ENCODE peak calls at places on chromosomes 2 and 18, in four cellular contexts. One of them, this sample, is unnamed.

GRCh38 chr18:74895686-74896085 is 298.0 kb downstream of the ZNF407 start:
- DNase-seq in K562: no peak
- DNase-seq in A549: no peak
- DNase-seq in endothelial cell of umbilical vein: peak
- DNase-seq in this sample: no peak

GRCh38 chr18:8257851-8258434 is 351.3 kb upstream of the RAB12 start:
- DNase-seq in K562: no peak
- DNase-seq in A549: no peak
- DNase-seq in endothelial cell of umbilical vein: no peak
- DNase-seq in this sample: no peak

GRCh38 chr2:176072951-176073904 is 10.5 kb downstream of the EVX2 start:
- DNase-seq in K562: no peak
- DNase-seq in A549: no peak
- DNase-seq in endothelial cell of umbilical vein: no peak
- DNase-seq in this sample: no peak

GRCh38 chr18:11761553-11761952 is 72.5 kb downstream of the GNAL start:
- DNase-seq in K562: no peak
- DNase-seq in A549: peak
- DNase-seq in endothelial cell of umbilical vein: no peak
- DNase-seq in this sample: no peak

GRCh38 chr2:200618590-200619021 is 32.8 kb downstream of the AOX1 start:
- DNase-seq in K562: peak
- DNase-seq in A549: peak
- DNase-seq in endothelial cell of umbilical vein: no peak
- DNase-seq in this sample: no peak

GRCh38 chr2:172655091-172655837 is 80.4 kb upstream of the RAPGEF4 start:
- DNase-seq in K562: no peak
- DNase-seq in A549: no peak
- DNase-seq in endothelial cell of umbilical vein: peak
- DNase-seq in this sample: no peak

GRCh38 chr2:64586883-64587481 is 62.9 kb downstream of the AFTPH start:
- DNase-seq in K562: peak
- DNase-seq in A549: peak
- DNase-seq in endothelial cell of umbilical vein: peak
- DNase-seq in this sample: no peak

GRCh38 chr2:73043978-73044832 is 27.3 kb downstream of the SFXN5 start:
- DNase-seq in K562: no peak
- DNase-seq in A549: no peak
- DNase-seq in endothelial cell of umbilical vein: no peak
- DNase-seq in this sample: no peak

GRCh38 chr2:121338281-121338680 is 53.3 kb upstream of the TFCP2L1 start:
- DNase-seq in K562: no peak
- DNase-seq in A549: no peak
- DNase-seq in endothelial cell of umbilical vein: no peak
- DNase-seq in this sample: peak

GRCh38 chr2:236775521-236775920 is 205.9 kb downstream of the ACKR3 start:
- DNase-seq in K562: no peak
- DNase-seq in A549: no peak
- DNase-seq in endothelial cell of umbilical vein: no peak
- DNase-seq in this sample: no peak

GRCh38 chr2:222423632-222424280 is 587 bp upstream of the SGPP2 start:
- DNase-seq in K562: no peak
- DNase-seq in A549: no peak
- DNase-seq in endothelial cell of umbilical vein: no peak
- DNase-seq in this sample: no peak

GRCh38 chr2:28661589-28662001 is 90.0 kb upstream of the PPP1CB start:
- DNase-seq in K562: no peak
- DNase-seq in A549: peak
- DNase-seq in endothelial cell of umbilical vein: peak
- DNase-seq in this sample: no peak

GRCh38 chr2:60867007-60867406 is 14.4 kb upstream of the REL start:
- DNase-seq in K562: no peak
- DNase-seq in A549: no peak
- DNase-seq in endothelial cell of umbilical vein: no peak
- DNase-seq in this sample: no peak

GRCh38 chr2:177242136-177242987 is 22.2 kb downstream of the NFE2L2 start:
- DNase-seq in K562: peak
- DNase-seq in A549: peak
- DNase-seq in endothelial cell of umbilical vein: peak
- DNase-seq in this sample: no peak

GRCh38 chr2:79040967-79041582 is 15.6 kb downstream of the REG3G start:
- DNase-seq in K562: peak
- DNase-seq in A549: peak
- DNase-seq in endothelial cell of umbilical vein: no peak
- DNase-seq in this sample: no peak

GRCh38 chr2:101223814-101224231 is 28.9 kb upstream of the CNOT11 start:
- DNase-seq in K562: no peak
- DNase-seq in A549: no peak
- DNase-seq in endothelial cell of umbilical vein: no peak
- DNase-seq in this sample: no peak

GRCh38 chr2:66851449-66851872 is 416.5 kb downstream of the MEIS1 start:
- DNase-seq in K562: no peak
- DNase-seq in A549: peak
- DNase-seq in endothelial cell of umbilical vein: no peak
- DNase-seq in this sample: no peak

GRCh38 chr18:57776767-57777166 is 26.3 kb downstream of the ATP8B1 start:
- DNase-seq in K562: peak
- DNase-seq in A549: no peak
- DNase-seq in endothelial cell of umbilical vein: no peak
- DNase-seq in this sample: no peak

GRCh38 chr2:188248513-188248912 is 43.2 kb upstream of the GULP1 start:
- DNase-seq in K562: no peak
- DNase-seq in A549: no peak
- DNase-seq in endothelial cell of umbilical vein: no peak
- DNase-seq in this sample: no peak

GRCh38 chr2:178208817-178209216 is 14.5 kb downstream of the OSBPL6 start:
- DNase-seq in K562: no peak
- DNase-seq in A549: peak
- DNase-seq in endothelial cell of umbilical vein: no peak
- DNase-seq in this sample: no peak

GRCh38 chr2:60629801-60630385 is 76.4 kb upstream of the BCL11A start:
- DNase-seq in K562: no peak
- DNase-seq in A549: no peak
- DNase-seq in endothelial cell of umbilical vein: no peak
- DNase-seq in this sample: no peak

GRCh38 chr2:226115102-226115831 is 684.4 kb downstream of the IRS1 start:
- DNase-seq in K562: no peak
- DNase-seq in A549: peak
- DNase-seq in endothelial cell of umbilical vein: peak
- DNase-seq in this sample: no peak

GRCh38 chr2:135994281-135994680 is 8.9 kb upstream of the DARS1 start:
- DNase-seq in K562: no peak
- DNase-seq in A549: no peak
- DNase-seq in endothelial cell of umbilical vein: no peak
- DNase-seq in this sample: no peak

GRCh38 chr2:205685314-205686230 is 3.3 kb downstream of the NRP2 start:
- DNase-seq in K562: no peak
- DNase-seq in A549: peak
- DNase-seq in endothelial cell of umbilical vein: peak
- DNase-seq in this sample: peak

GRCh38 chr2:219106251-219106650 is 45.5 kb upstream of the IHH start:
- DNase-seq in K562: no peak
- DNase-seq in A549: no peak
- DNase-seq in endothelial cell of umbilical vein: no peak
- DNase-seq in this sample: no peak

GRCh38 chr2:219099319-219099718 is 38.6 kb upstream of the IHH start:
- DNase-seq in K562: no peak
- DNase-seq in A549: no peak
- DNase-seq in endothelial cell of umbilical vein: no peak
- DNase-seq in this sample: no peak

GRCh38 chr2:219109468-219109867 is 48.7 kb upstream of the IHH start:
- DNase-seq in K562: no peak
- DNase-seq in A549: no peak
- DNase-seq in endothelial cell of umbilical vein: no peak
- DNase-seq in this sample: peak

GRCh38 chr2:219107837-219108236 is 47.1 kb upstream of the IHH start:
- DNase-seq in K562: no peak
- DNase-seq in A549: no peak
- DNase-seq in endothelial cell of umbilical vein: no peak
- DNase-seq in this sample: no peak

GRCh38 chr2:219104107-219105050 is 43.7 kb upstream of the IHH start:
- DNase-seq in K562: peak
- DNase-seq in A549: peak
- DNase-seq in endothelial cell of umbilical vein: peak
- DNase-seq in this sample: peak
- TF ChIP-seq JUN in K562: no peak
- TF ChIP-seq JUN in A549: no peak
- TF ChIP-seq JUN in endothelial cell of umbilical vein: no peak
- TF ChIP-seq JUN in this sample: no peak

GRCh38 chr2:24225883-24226282 is 51.0 kb downstream of the FAM228A start:
- DNase-seq in K562: no peak
- DNase-seq in A549: no peak
- DNase-seq in endothelial cell of umbilical vein: no peak
- DNase-seq in this sample: no peak

GRCh38 chr2:24231461-24231881 is 56.6 kb downstream of the FAM228A start:
- DNase-seq in K562: no peak
- DNase-seq in A549: no peak
- DNase-seq in endothelial cell of umbilical vein: no peak
- DNase-seq in this sample: no peak

GRCh38 chr2:24222946-24223345 is 48.1 kb downstream of the FAM228A start:
- DNase-seq in K562: no peak
- DNase-seq in A549: no peak
- DNase-seq in endothelial cell of umbilical vein: no peak
- DNase-seq in this sample: no peak

GRCh38 chr2:24233321-24233720 is 58.5 kb downstream of the FAM228A start:
- DNase-seq in K562: no peak
- DNase-seq in A549: no peak
- DNase-seq in endothelial cell of umbilical vein: no peak
- DNase-seq in this sample: no peak

GRCh38 chr2:24228470-24228869 is 53.6 kb downstream of the FAM228A start:
- DNase-seq in K562: no peak
- DNase-seq in A549: peak
- DNase-seq in endothelial cell of umbilical vein: peak
- DNase-seq in this sample: no peak
- TF ChIP-seq JUN in K562: no peak
- TF ChIP-seq JUN in A549: no peak
- TF ChIP-seq JUN in endothelial cell of umbilical vein: no peak
- TF ChIP-seq JUN in this sample: no peak

GRCh38 chr2:105450495-105450894 is 51.6 kb upstream of the FHL2 start:
- DNase-seq in K562: no peak
- DNase-seq in A549: no peak
- DNase-seq in endothelial cell of umbilical vein: no peak
- DNase-seq in this sample: no peak

GRCh38 chr2:105451571-105452140 is 52.8 kb upstream of the FHL2 start:
- DNase-seq in K562: no peak
- DNase-seq in A549: no peak
- DNase-seq in endothelial cell of umbilical vein: no peak
- DNase-seq in this sample: no peak

GRCh38 chr2:105455488-105455991 is 56.7 kb upstream of the FHL2 start:
- DNase-seq in K562: peak
- DNase-seq in A549: peak
- DNase-seq in endothelial cell of umbilical vein: peak
- DNase-seq in this sample: no peak

GRCh38 chr2:105458076-105458475 is 59.2 kb upstream of the FHL2 start:
- DNase-seq in K562: no peak
- DNase-seq in A549: no peak
- DNase-seq in endothelial cell of umbilical vein: no peak
- DNase-seq in this sample: no peak

DNA sequence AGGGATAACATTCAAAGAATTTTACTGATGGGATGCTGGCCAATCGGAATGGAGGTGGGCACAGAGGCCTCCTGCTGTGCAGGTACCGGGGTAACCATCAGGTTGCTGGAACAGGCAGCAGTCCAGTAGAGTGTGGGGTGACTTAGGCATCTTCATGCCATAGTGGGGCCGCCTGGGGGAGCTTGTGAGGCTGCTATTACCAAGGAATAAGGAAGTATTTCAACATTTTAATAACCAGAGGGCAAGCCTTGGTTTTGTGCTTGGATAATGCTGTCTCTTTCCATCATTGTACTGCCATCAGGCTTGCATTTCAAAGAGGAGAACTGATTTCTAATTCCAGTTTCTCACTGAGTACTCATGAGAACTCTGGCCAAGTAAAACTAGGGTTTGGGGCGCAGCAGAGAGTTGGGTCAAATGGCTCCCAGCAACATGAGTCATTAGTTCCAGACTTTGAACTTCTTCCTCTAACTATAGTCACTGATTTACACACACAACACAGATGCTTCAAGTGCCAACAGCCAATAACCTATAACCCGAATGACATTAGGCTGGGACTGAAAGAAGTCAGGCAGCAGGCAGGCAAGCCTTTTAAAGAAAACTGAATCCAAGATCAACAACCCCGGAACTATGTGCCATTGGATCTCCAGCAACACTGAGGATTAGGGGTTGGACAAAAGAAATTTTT is 56.1 kb upstream of the FHL2 start:
- DNase-seq in K562: peak
- DNase-seq in A549: peak
- DNase-seq in endothelial cell of umbilical vein: peak
- DNase-seq in this sample: peak
- TF ChIP-seq JUN in K562: no peak
- TF ChIP-seq JUN in A549: no peak
- TF ChIP-seq JUN in endothelial cell of umbilical vein: no peak
- TF ChIP-seq JUN in this sample: no peak

DNA sequence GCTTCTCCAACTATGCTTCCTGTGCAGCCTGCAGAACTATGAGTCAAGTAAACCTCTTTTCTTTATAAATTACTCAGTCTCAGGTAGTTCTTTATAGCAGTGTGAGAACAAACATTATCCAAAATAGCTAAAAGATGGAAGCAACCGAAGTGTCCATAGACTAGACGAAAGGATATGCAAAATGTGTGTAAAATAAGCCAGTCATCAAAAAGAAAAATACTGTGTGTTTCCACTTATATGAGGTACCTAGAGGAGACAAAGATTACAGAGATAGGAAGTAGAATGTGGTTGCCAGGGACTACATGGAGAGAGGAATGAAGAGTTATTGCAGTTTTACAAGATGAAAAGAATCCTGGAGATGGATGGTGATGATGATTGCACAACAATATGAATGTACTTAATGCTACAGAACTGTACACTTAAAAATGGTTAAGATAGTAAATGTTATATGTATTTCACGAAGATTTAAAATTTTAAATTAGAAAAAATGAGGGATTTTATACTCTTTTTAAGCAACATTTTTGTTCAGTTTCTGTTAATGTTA is 99.3 kb upstream of the FN1 start:
- DNase-seq in K562: no peak
- DNase-seq in A549: no peak
- DNase-seq in endothelial cell of umbilical vein: no peak
- DNase-seq in this sample: no peak
- TF ChIP-seq JUN in K562: no peak
- TF ChIP-seq JUN in A549: no peak
- TF ChIP-seq JUN in endothelial cell of umbilical vein: no peak
- TF ChIP-seq JUN in this sample: no peak

DNA sequence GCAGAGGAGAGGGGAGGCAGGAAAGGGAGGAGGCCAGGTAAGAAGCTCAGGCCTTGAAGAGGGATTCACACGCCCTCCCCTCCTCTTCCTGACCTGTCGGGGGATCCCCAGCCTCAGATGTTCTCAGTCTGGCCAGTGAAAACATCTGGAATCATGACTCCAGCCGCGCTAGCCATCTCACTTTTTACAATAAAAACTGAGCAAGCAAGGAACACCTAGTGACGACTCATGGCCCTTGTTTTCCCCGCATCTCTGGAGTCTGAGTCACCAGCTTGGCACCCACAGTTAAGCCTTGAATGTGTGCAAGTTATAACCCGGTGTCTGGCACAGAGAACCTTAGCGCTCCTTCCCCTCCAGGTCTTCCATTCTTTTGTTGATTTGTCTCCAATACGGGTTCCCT is 74.3 kb downstream of the SH3BP4 start:
- DNase-seq in K562: no peak
- DNase-seq in A549: peak
- DNase-seq in endothelial cell of umbilical vein: peak
- DNase-seq in this sample: no peak
- TF ChIP-seq JUN in K562: no peak
- TF ChIP-seq JUN in A549: peak
- TF ChIP-seq JUN in endothelial cell of umbilical vein: peak
- TF ChIP-seq JUN in this sample: no peak